ENCODE peak calls at places on chromosome 9, in four cellular contexts. Y is MM.1S, K is AG10803, O is astrocyte of the spinal cord. J is an unnamed sample.

GRCh38 chr9:109940536-109940935 is 160.5 kb downstream of the PALM2AKAP2 start:
- DNase-seq in Y (no peak), O (no peak), K (peak), J (no peak)

GRCh38 chr9:134879664-134880483 is 736 bp upstream of the FCN2 start:
- DNase-seq in Y (no peak), O (no peak), K (no peak), J (no peak)

GRCh38 chr9:90900130-90900529 is 98.5 kb downstream of the SYK start:
- DNase-seq in O (no peak), K (peak), Y (no peak), J (no peak)

GRCh38 chr9:113677057-113677456 is 199.1 kb upstream of the ZNF618 start:
- DNase-seq in O (no peak), Y (no peak), K (peak), J (no peak)

GRCh38 chr9:97046228-97046627 is 7.3 kb upstream of the CTSV start:
- DNase-seq in O (peak), Y (no peak), K (no peak), J (no peak)

GRCh38 chr9:110142253-110142652 is 65.7 kb downstream of the C9orf152 start:
- DNase-seq in Y (no peak), O (no peak), K (no peak), J (no peak)

GRCh38 chr9:121698627-121699270 is 47.3 kb downstream of the DAB2IP start:
- DNase-seq in Y (no peak), O (no peak), K (peak), J (no peak)

GRCh38 chr9:135308809-135309762 is 170.5 kb upstream of the PPP1R26 start:
- DNase-seq in O (no peak), K (no peak), Y (no peak), J (no peak)

GRCh38 chr9:33719581-33720374 is 75.6 kb upstream of the PRSS3 start:
- DNase-seq in K (no peak), Y (peak), O (no peak), J (no peak)

GRCh38 chr9:129686736-129687135 is 21.3 kb downstream of the PRRX2 start:
- DNase-seq in Y (no peak), K (no peak), O (no peak), J (no peak)

GRCh38 chr9:137719194-137719593 is 100.4 kb downstream of the EHMT1 start:
- DNase-seq in O (no peak), K (no peak), Y (no peak), J (no peak)

GRCh38 chr9:112028242-112029221 is 131.9 kb downstream of the UGCG start:
- DNase-seq in Y (no peak), K (no peak), O (no peak), J (peak)

GRCh38 chr9:26870292-26870691 is 22.3 kb downstream of the CAAP1 start:
- DNase-seq in O (peak), K (no peak), Y (no peak), J (no peak)

GRCh38 chr9:82524407-82524806 is 535.8 kb downstream of the SPATA31D1 start:
- DNase-seq in O (no peak), Y (no peak), K (no peak), J (no peak)

GRCh38 chr9:125409637-125410521 is 148.3 kb downstream of the GAPVD1 start:
- DNase-seq in Y (peak), K (peak), O (no peak), J (no peak)

GRCh38 chr9:129350143-129350935 is 172.3 kb upstream of the IER5L start:
- DNase-seq in O (no peak), Y (no peak), K (no peak), J (no peak)

GRCh38 chr9:100352201-100352726 is 478 bp downstream of the TEX10 start:
- DNase-seq in K (peak), Y (peak), O (peak), J (no peak)

GRCh38 chr9:88953401-88954029 is 37.8 kb upstream of the S1PR3 start:
- DNase-seq in Y (no peak), K (peak), O (peak), J (no peak)

GRCh38 chr9:13144176-13144820 is 135.2 kb downstream of the MPDZ start:
- DNase-seq in O (no peak), Y (no peak), K (no peak), J (no peak)

GRCh38 chr9:137607141-137607857 is 1.8 kb downstream of the ARRDC1 start:
- DNase-seq in K (no peak), Y (no peak), O (no peak), J (no peak)

GRCh38 chr9:109904666-109905065 is 124.7 kb downstream of the PALM2AKAP2 start:
- DNase-seq in K (peak), O (no peak), Y (no peak), J (no peak)

GRCh38 chr9:4295160-4295559 is 4.7 kb downstream of the GLIS3 start:
- DNase-seq in K (no peak), Y (no peak), O (no peak), J (no peak)

GRCh38 chr9:129863059-129863690 is 27.9 kb downstream of the USP20 start:
- DNase-seq in O (peak), Y (no peak), K (peak), J (no peak)

GRCh38 chr9:135068776-135069415 is 18.6 kb upstream of the OLFM1 start:
- DNase-seq in O (no peak), K (no peak), Y (no peak), J (no peak)

GRCh38 chr9:73553295-73553694 is 401.6 kb downstream of the ANXA1 start:
- DNase-seq in O (no peak), Y (no peak), K (no peak), J (no peak)

GRCh38 chr9:27108981-27109541 is at the start of gene TEK:
- DNase-seq in K (peak), Y (no peak), O (no peak), J (no peak)

GRCh38 chr9:136939431-136939995 is 5.0 kb downstream of the FBXW5 start:
- DNase-seq in K (no peak), Y (no peak), O (no peak), J (no peak)

GRCh38 chr9:114908796-114909448 is 21.5 kb downstream of the TNFSF8 start:
- DNase-seq in O (no peak), Y (peak), K (no peak), J (no peak)

GRCh38 chr9:90012825-90013425 is 408.1 kb downstream of the GADD45G start:
- DNase-seq in K (no peak), Y (no peak), O (no peak), J (no peak)

GRCh38 chr9:77954018-77954417 is 77.6 kb downstream of the GNAQ start:
- DNase-seq in K (peak), Y (no peak), O (no peak), J (no peak)

GRCh38 chr9:125646222-125647100 is 60.5 kb downstream of the MAPKAP1 start:
- DNase-seq in K (peak), O (no peak), Y (peak), J (no peak)

GRCh38 chr9:121813811-121814210 is 162.4 kb downstream of the DAB2IP start:
- DNase-seq in K (no peak), Y (no peak), O (no peak), J (no peak)

GRCh38 chr9:79257671-79258410 is 313.9 kb upstream of the TLE4 start:
- DNase-seq in O (peak), Y (no peak), K (no peak), J (no peak)
- H3K4me3 ChIP-seq in O (peak), Y (no peak), K (no peak), J (no peak)

GRCh38 chr9:98118640-98119601 is at the start of gene TRIM14:
- DNase-seq in Y (peak), O (peak), K (peak), J (no peak)
- TF ChIP-seq CTCF in Y (no peak), O (no peak), K (peak), J (peak)

GRCh38 chr9:103188966-103189365 is 193.8 kb downstream of the CYLC2 start:
- DNase-seq in Y (no peak), K (no peak), O (no peak), J (no peak)
- H3K4me3 ChIP-seq in Y (no peak), K (no peak), O (no peak), J (no peak)

GRCh38 chr9:14719231-14719923 is 3.2 kb downstream of the CER1 start:
- DNase-seq in O (no peak), Y (no peak), K (no peak), J (no peak)
- TF ChIP-seq CTCF in O (no peak), Y (no peak), K (no peak), J (no peak)

GRCh38 chr9:3177921-3178320 is 334.0 kb upstream of the PUM3 start:
- DNase-seq in O (no peak), Y (no peak), K (peak), J (no peak)

GRCh38 chr9:3177362-3177761 is 333.5 kb upstream of the PUM3 start:
- DNase-seq in K (peak), Y (no peak), O (no peak), J (no peak)

GRCh38 chr9:3180696-3181048 is 336.8 kb upstream of the PUM3 start:
- DNase-seq in Y (no peak), K (no peak), O (no peak), J (no peak)

GRCh38 chr9:3179716-3180115 is 335.8 kb upstream of the PUM3 start:
- DNase-seq in O (no peak), K (peak), Y (no peak), J (no peak)

GRCh38 chr9:3181049-3181953 is 337.4 kb upstream of the PUM3 start:
- DNase-seq in K (no peak), Y (peak), O (peak), J (peak)
- H3K4me3 ChIP-seq in K (peak), Y (peak), O (peak), J (no peak)

GRCh38 chr9:131422241-131422792 is 28.4 kb downstream of the PRRC2B start:
- DNase-seq in Y (no peak), K (no peak), O (no peak), J (no peak)
- TF ChIP-seq CTCF in Y (no peak), K (peak), O (peak), J (no peak)

GRCh38 chr9:101858026-101858425 is 119.6 kb upstream of the GRIN3A start:
- DNase-seq in O (no peak), Y (no peak), K (no peak), J (no peak)
- H3K4me3 ChIP-seq in O (no peak), Y (no peak), K (no peak), J (no peak)

DNA sequence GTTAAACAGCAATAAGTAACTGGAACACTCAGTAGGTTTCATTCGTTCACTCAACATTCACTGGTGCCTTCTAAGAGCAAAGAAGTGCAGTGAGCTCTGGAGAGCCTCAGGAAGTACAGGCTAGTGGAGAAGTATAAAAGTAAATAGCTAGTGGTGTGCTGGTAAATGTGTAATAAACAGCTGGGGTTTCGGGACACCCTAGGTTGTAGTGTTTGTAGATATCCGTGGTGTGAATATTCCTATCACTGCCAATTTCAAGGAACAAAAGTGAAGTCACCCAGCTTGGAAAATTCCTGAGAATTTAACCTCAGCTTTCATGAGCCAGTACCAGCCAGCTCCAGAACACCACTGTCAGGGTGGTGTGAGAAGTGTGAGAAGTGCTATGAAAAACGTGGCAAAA is 75.9 kb downstream of the GABBR2 start:
- DNase-seq in O (no peak), K (no peak), Y (no peak), J (no peak)
- TF ChIP-seq CTCF in O (no peak), K (no peak), Y (no peak), J (no peak)